ENCODE peak calls at places on chromosomes 4 and X, in four cellular contexts. I is endodermal cell; K is CD8-positive, alpha-beta memory T cell; O is A673. J is an unnamed sample.

GRCh38 chr4:99447079-99447478 is 11.9 kb upstream of the ADH7 start:
- DNase-seq in I (peak), K (no peak), O (peak), J (no peak)

GRCh38 chrX:40145001-40145631 is 47.4 kb upstream of the BCOR start:
- DNase-seq in I (peak), K (no peak), O (peak), J (no peak)

GRCh38 chr4:163755013-163755412 is 260.5 kb downstream of the TMA16 start:
- DNase-seq in I (no peak), K (no peak), O (peak), J (no peak)

GRCh38 chrX:100731441-100732281 is at the start of gene SYTL4:
- DNase-seq in I (peak), K (no peak), O (peak), J (peak)

GRCh38 chrX:111095974-111096870 is at the start of gene PAK3:
- DNase-seq in I (peak), K (no peak), O (peak), J (no peak)

GRCh38 chr4:76003015-76003414 is 4.3 kb downstream of the CXCL9 start:
- DNase-seq in I (no peak), K (no peak), O (no peak), J (no peak)

GRCh38 chr4:20273793-20274192 is 22.1 kb downstream of the SLIT2 start:
- DNase-seq in I (no peak), K (no peak), O (no peak), J (no peak)

GRCh38 chr4:10283761-10284160 is 167.2 kb upstream of the WDR1 start:
- DNase-seq in I (no peak), K (no peak), O (no peak), J (no peak)

GRCh38 chrX:109463729-109464128 is 18.2 kb downstream of the GUCY2F start:
- DNase-seq in I (no peak), K (no peak), O (no peak), J (no peak)

DNA sequence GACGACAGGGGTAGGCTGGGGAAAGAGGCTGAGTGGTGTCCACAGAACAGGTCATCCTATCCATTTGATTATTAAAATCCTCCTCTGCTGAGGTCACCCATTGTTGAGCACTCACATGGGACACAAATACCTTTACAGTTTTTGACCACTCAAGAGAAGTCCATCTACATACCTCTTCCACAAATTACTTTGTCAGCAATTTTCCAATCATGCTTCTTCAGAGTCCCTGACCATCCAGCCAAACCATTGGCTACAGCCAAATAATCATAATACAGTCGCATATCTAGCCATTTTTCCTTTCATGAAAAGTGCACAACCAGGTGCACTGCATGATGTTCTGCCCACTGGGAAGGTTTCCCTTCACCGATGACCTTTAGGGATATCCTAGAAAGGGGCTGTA is 407.4 kb downstream of the TEX13C start:
- DNase-seq in I (no peak), K (no peak), O (no peak), J (no peak)
- H3K27ac ChIP-seq in I (no peak), K (no peak), O (no peak), J (no peak)

GRCh38 chrX:3166670-3167455 is 125.6 kb downstream of the ARSF start:
- DNase-seq in I (no peak), K (no peak), O (peak), J (no peak)
- H3K27ac ChIP-seq in I (peak), K (no peak), O (no peak), J (no peak)

DNA sequence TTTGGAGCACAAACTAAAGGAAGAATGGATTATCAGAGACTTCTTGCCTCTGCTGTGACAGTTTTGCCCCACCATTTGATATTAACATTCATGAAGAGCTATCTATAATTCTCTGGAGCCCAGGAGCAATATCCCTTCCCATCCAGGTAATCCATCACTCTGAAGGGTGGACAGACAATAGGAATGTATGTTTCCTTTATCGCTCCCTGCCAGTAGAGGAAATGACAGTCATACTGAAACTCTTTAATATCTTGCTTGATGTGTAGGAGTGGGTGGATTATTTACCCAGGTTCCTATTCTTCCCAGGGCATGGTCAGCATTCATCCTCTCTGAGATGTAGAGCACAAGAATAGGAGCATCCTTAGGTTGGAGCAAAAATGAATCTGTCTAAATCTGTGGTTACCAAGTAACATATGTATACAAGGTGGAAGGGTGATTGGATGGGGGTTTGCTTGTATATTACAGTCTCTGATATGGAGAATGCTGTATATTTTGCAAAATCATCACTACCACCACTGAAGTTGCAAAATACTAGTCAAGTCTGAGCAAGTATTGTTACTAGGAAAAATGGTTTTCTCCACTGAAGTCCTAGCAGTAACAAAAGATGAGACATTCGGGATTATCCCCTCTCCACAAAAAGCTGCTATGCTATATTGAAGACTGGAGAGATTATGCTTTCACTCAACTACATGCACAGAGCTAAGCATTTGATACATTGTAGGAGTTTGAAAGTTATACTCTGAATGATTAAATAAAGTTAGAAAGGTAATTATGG is 151.6 kb downstream of the CBLL2 start:
- DNase-seq in I (no peak), K (no peak), O (no peak), J (no peak)
- H3K27ac ChIP-seq in I (no peak), K (no peak), O (no peak), J (no peak)

GRCh38 chr4:35365186-35365585 is 879.1 kb downstream of the ARAP2 start:
- DNase-seq in I (no peak), K (no peak), O (no peak), J (no peak)
- H3K27ac ChIP-seq in I (no peak), K (no peak), O (no peak), J (no peak)

DNA sequence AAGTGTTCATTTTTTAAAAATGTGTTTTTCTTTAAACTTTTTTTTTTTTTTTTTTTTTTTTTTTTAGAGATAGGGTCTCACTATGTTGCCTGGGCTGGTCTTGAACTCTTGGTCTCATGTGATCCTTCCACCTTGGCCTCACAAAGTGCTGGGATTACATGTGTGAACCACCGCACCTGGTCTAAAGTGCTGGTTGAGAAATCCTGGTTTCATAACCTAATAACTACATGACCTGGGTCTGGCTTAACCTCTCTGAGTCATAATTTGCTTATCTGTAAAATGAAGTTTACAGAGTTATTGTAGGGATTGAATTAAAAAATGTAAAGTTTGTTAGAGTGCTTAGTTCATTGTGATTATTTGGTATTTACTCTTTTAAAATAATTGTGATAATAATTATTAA is 5.2 kb downstream of the HSD17B13 start:
- DNase-seq in I (no peak), K (no peak), O (no peak), J (no peak)
- H3K27ac ChIP-seq in I (no peak), K (no peak), O (no peak), J (no peak)

GRCh38 chrX:2484232-2484631 is 16.5 kb downstream of the DHRSX start:
- DNase-seq in I (no peak), K (no peak), O (no peak), J (no peak)
- H3K27ac ChIP-seq in I (peak), K (no peak), O (no peak), J (peak)

DNA sequence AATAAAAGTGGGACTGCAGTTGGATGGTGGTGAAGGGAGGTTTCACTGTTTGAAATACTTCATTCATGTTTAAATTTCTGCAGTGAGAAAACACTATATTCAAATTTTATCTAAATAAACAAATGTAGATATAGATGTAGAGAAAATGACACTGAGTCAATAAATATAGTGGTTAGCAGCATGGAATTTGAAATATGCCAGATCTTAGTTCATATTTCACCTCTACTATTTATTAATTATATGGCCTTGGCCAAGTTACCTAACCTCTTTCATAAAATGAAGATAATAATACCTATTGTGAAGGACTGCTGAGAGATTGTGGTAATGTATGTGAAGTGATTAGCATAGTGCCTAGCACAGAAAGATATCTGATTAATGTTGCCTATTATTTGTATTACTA is 70.5 kb downstream of the AGTR2 start:
- DNase-seq in I (no peak), K (no peak), O (no peak), J (no peak)
- H3K27ac ChIP-seq in I (no peak), K (no peak), O (no peak), J (no peak)

J was measured in Peyer's patch.